ENCODE peak calls at places on chromosomes 5 and 9, in four cellular contexts. One of them, this sample, is unnamed. For H3K36me3, the result is how much of the 10 kb centered on the place peaks cover.

GRCh38 chr5:11563822-11564221 is 340.4 kb downstream of the CTNND2 start:
- DNase-seq in trophoblast cell: no peak
- DNase-seq in body of pancreas: no peak
- DNase-seq in heart right ventricle: no peak
- DNase-seq in this sample: no peak

GRCh38 chr5:157575096-157575872 is at the start of gene ADAM19:
- DNase-seq in heart right ventricle: peak
- DNase-seq in body of pancreas: peak
- DNase-seq in trophoblast cell: peak
- DNase-seq in this sample: peak

GRCh38 chr5:55231476-55232193 is 1.8 kb downstream of the CCNO start:
- DNase-seq in trophoblast cell: no peak
- DNase-seq in heart right ventricle: no peak
- DNase-seq in body of pancreas: peak
- DNase-seq in this sample: peak

GRCh38 chr9:13721481-13722235 is 442.2 kb upstream of the MPDZ start:
- DNase-seq in trophoblast cell: no peak
- DNase-seq in body of pancreas: no peak
- DNase-seq in heart right ventricle: no peak
- DNase-seq in this sample: no peak

GRCh38 chr5:56233230-56233629 is at the start of gene ANKRD55:
- DNase-seq in heart right ventricle: no peak
- DNase-seq in body of pancreas: no peak
- DNase-seq in trophoblast cell: no peak
- DNase-seq in this sample: no peak

GRCh38 chr5:8981496-8981895 is 564.4 kb downstream of the SEMA5A start:
- DNase-seq in body of pancreas: no peak
- DNase-seq in heart right ventricle: no peak
- DNase-seq in trophoblast cell: no peak
- DNase-seq in this sample: no peak

GRCh38 chr5:102583663-102584062 is 84.9 kb upstream of the SLCO6A1 start:
- DNase-seq in heart right ventricle: no peak
- DNase-seq in body of pancreas: no peak
- DNase-seq in trophoblast cell: no peak
- DNase-seq in this sample: no peak

GRCh38 chr9:105191508-105192118 is 52.8 kb upstream of the SLC44A1 start:
- DNase-seq in body of pancreas: no peak
- DNase-seq in trophoblast cell: no peak
- DNase-seq in heart right ventricle: no peak
- DNase-seq in this sample: no peak

GRCh38 chr9:31996331-31996730 is 388.1 kb upstream of the ACO1 start:
- DNase-seq in trophoblast cell: no peak
- DNase-seq in body of pancreas: no peak
- DNase-seq in heart right ventricle: no peak
- DNase-seq in this sample: no peak

GRCh38 chr9:136921718-136922117 is 22.8 kb downstream of the FBXW5 start:
- DNase-seq in trophoblast cell: no peak
- DNase-seq in body of pancreas: no peak
- DNase-seq in heart right ventricle: peak
- DNase-seq in this sample: no peak

GRCh38 chr5:128775537-128775936 is 189.8 kb upstream of the SLC27A6 start:
- DNase-seq in body of pancreas: no peak
- DNase-seq in trophoblast cell: no peak
- DNase-seq in heart right ventricle: no peak
- DNase-seq in this sample: no peak

GRCh38 chr5:133818031-133818431 is 150.4 kb downstream of the C5orf15 start:
- DNase-seq in body of pancreas: peak
- DNase-seq in trophoblast cell: no peak
- DNase-seq in heart right ventricle: peak
- DNase-seq in this sample: peak

GRCh38 chr5:55062039-55062779 is 38.2 kb downstream of the GZMK start:
- DNase-seq in trophoblast cell: no peak
- DNase-seq in heart right ventricle: no peak
- DNase-seq in body of pancreas: no peak
- DNase-seq in this sample: no peak

GRCh38 chr9:6096821-6097220 is 81.4 kb upstream of the RANBP6 start:
- DNase-seq in trophoblast cell: no peak
- DNase-seq in body of pancreas: no peak
- DNase-seq in heart right ventricle: no peak
- DNase-seq in this sample: no peak

GRCh38 chr5:11903121-11903613 is 1.1 kb downstream of the CTNND2 start:
- DNase-seq in body of pancreas: peak
- DNase-seq in trophoblast cell: no peak
- DNase-seq in heart right ventricle: no peak
- DNase-seq in this sample: no peak

GRCh38 chr9:6049798-6050197 is 34.4 kb upstream of the RANBP6 start:
- DNase-seq in trophoblast cell: peak
- DNase-seq in body of pancreas: peak
- DNase-seq in heart right ventricle: no peak
- DNase-seq in this sample: no peak

GRCh38 chr9:8486095-8486494 is 686.5 kb upstream of the DMAC1 start:
- DNase-seq in trophoblast cell: peak
- DNase-seq in body of pancreas: peak
- DNase-seq in heart right ventricle: no peak
- DNase-seq in this sample: no peak

GRCh38 chr5:161546463-161547301 is at the start of gene GABRB2:
- DNase-seq in trophoblast cell: no peak
- DNase-seq in body of pancreas: peak
- DNase-seq in heart right ventricle: peak
- DNase-seq in this sample: peak

GRCh38 chr5:173789031-173789920 is 98.9 kb upstream of the CPEB4 start:
- DNase-seq in body of pancreas: peak
- DNase-seq in heart right ventricle: no peak
- DNase-seq in trophoblast cell: no peak
- DNase-seq in this sample: no peak

GRCh38 chr5:34486808-34487201 is 169.3 kb upstream of the RAI14 start:
- DNase-seq in trophoblast cell: no peak
- DNase-seq in body of pancreas: no peak
- DNase-seq in heart right ventricle: no peak
- DNase-seq in this sample: no peak

GRCh38 chr5:43041131-43041668 is 1.1 kb upstream of the ANXA2R start:
- DNase-seq in heart right ventricle: no peak
- DNase-seq in trophoblast cell: no peak
- DNase-seq in body of pancreas: no peak
- DNase-seq in this sample: peak

GRCh38 chr5:136013559-136013958 is 15.2 kb upstream of the TGFBI start:
- DNase-seq in heart right ventricle: no peak
- DNase-seq in body of pancreas: no peak
- DNase-seq in trophoblast cell: no peak
- DNase-seq in this sample: no peak
- H3K27ac ChIP-seq in heart right ventricle: no peak
- H3K27ac ChIP-seq in body of pancreas: no peak
- H3K27ac ChIP-seq in trophoblast cell: peak
- H3K27ac ChIP-seq in this sample: no peak

GRCh38 chr5:95938766-95939165 is 22.9 kb downstream of the ELL2 start:
- DNase-seq in body of pancreas: no peak
- DNase-seq in heart right ventricle: no peak
- DNase-seq in trophoblast cell: peak
- DNase-seq in this sample: no peak

GRCh38 chr5:95939465-95939864 is 22.2 kb downstream of the ELL2 start:
- DNase-seq in trophoblast cell: no peak
- DNase-seq in heart right ventricle: no peak
- DNase-seq in body of pancreas: no peak
- DNase-seq in this sample: no peak

GRCh38 chr5:95938355-95938754 is 23.3 kb downstream of the ELL2 start:
- DNase-seq in trophoblast cell: no peak
- DNase-seq in body of pancreas: no peak
- DNase-seq in heart right ventricle: no peak
- DNase-seq in this sample: no peak

GRCh38 chr5:95936812-95937397 is 24.7 kb downstream of the ELL2 start:
- DNase-seq in trophoblast cell: no peak
- DNase-seq in heart right ventricle: no peak
- DNase-seq in body of pancreas: no peak
- DNase-seq in this sample: no peak

GRCh38 chr5:95937607-95938152 is 24.0 kb downstream of the ELL2 start:
- DNase-seq in heart right ventricle: no peak
- DNase-seq in trophoblast cell: no peak
- DNase-seq in body of pancreas: no peak
- DNase-seq in this sample: no peak
- H3K36me3 ChIP-seq in heart right ventricle: under half
- H3K36me3 ChIP-seq in trophoblast cell: under half
- H3K36me3 ChIP-seq in body of pancreas: under half
- H3K36me3 ChIP-seq in this sample: under half

GRCh38 chr5:61051267-61051666 is 106.3 kb downstream of the NDUFAF2 start:
- DNase-seq in heart right ventricle: no peak
- DNase-seq in body of pancreas: no peak
- DNase-seq in trophoblast cell: no peak
- DNase-seq in this sample: no peak
- H3K27ac ChIP-seq in heart right ventricle: no peak
- H3K27ac ChIP-seq in body of pancreas: no peak
- H3K27ac ChIP-seq in trophoblast cell: no peak
- H3K27ac ChIP-seq in this sample: no peak

GRCh38 chr5:635321-636055 is 23.3 kb downstream of the CEP72 start:
- DNase-seq in body of pancreas: no peak
- DNase-seq in trophoblast cell: peak
- DNase-seq in heart right ventricle: no peak
- DNase-seq in this sample: peak

GRCh38 chr5:634191-634590 is 22.1 kb downstream of the CEP72 start:
- DNase-seq in trophoblast cell: no peak
- DNase-seq in heart right ventricle: no peak
- DNase-seq in body of pancreas: no peak
- DNase-seq in this sample: peak

GRCh38 chr5:637581-638450 is 25.7 kb downstream of the CEP72 start:
- DNase-seq in trophoblast cell: no peak
- DNase-seq in heart right ventricle: no peak
- DNase-seq in body of pancreas: no peak
- DNase-seq in this sample: peak

GRCh38 chr5:636951-637350 is 24.8 kb downstream of the CEP72 start:
- DNase-seq in heart right ventricle: no peak
- DNase-seq in trophoblast cell: no peak
- DNase-seq in body of pancreas: no peak
- DNase-seq in this sample: no peak

DNA sequence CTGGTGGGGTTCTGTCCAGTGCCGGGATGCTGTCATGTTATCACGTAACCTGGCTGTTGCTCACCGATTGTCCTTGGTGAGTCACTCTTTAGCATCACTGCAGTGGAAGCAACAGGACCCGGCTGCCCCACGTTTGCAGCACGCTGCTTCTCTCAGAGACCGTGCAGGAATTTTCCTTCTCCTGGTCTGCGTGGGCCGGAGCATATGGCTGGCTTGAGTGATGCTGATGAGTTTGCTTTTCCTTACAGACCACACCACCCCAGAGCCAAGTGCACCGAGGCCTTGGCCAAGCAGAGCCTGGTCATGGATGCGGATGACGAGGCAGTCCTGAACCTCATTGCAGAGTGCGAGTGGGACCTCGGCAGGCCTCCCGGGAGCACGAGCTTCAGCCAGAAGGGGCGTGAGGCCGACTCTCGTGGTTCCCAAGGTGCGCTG is 21.4 kb downstream of the CEP72 start:
- DNase-seq in heart right ventricle: no peak
- DNase-seq in trophoblast cell: no peak
- DNase-seq in body of pancreas: no peak
- DNase-seq in this sample: peak
- H3K36me3 ChIP-seq in heart right ventricle: under half
- H3K36me3 ChIP-seq in trophoblast cell: under half
- H3K36me3 ChIP-seq in body of pancreas: under half
- H3K36me3 ChIP-seq in this sample: under half

DNA sequence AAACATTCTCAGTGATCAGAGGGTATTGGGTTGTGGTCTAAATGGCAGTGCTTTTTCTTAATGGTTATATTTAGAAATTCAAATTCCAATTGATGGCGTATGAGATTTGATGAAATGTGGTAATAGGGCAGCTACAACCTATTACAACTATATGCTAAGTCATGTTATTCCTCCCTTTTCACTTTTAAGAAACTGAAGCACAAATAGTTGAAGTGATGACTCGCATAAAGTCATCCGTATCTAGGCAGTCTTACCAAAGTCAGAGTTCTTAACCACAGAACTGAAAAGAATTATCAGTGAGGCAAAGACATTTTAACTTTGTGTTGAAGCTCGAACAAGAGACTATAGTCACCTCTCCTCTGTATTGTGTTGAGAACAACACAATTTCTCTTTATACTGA is 28.2 kb downstream of the C9orf152 start:
- DNase-seq in trophoblast cell: no peak
- DNase-seq in heart right ventricle: no peak
- DNase-seq in body of pancreas: no peak
- DNase-seq in this sample: no peak
- H3K27ac ChIP-seq in trophoblast cell: no peak
- H3K27ac ChIP-seq in heart right ventricle: no peak
- H3K27ac ChIP-seq in body of pancreas: no peak
- H3K27ac ChIP-seq in this sample: no peak

GRCh38 chr5:41841325-41841724 is 28.9 kb downstream of the OXCT1 start:
- DNase-seq in trophoblast cell: no peak
- DNase-seq in body of pancreas: no peak
- DNase-seq in heart right ventricle: no peak
- DNase-seq in this sample: no peak
- H3K36me3 ChIP-seq in trophoblast cell: under half
- H3K36me3 ChIP-seq in body of pancreas: under half
- H3K36me3 ChIP-seq in heart right ventricle: under half
- H3K36me3 ChIP-seq in this sample: under half

DNA sequence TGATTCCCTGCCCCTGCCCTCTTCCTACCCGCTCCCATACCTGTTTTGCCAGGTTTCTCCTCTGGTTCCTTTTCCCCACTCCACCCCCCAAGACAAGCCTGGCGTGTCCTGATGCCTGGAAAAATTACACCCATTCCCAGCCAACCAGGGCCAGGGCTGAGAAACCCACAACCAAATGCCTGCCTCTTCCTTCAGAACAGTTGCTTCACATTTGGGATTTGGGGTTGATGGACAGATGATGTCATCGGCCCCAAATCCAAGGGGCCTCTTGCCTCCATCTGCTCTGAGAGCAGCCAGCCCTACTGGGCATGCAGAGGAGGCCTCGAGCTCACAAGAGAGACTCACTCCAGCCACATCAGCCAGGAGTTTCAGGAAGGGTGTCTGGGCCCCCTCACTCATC is 8.8 kb upstream of the NEK6 start:
- DNase-seq in body of pancreas: no peak
- DNase-seq in heart right ventricle: no peak
- DNase-seq in trophoblast cell: no peak
- DNase-seq in this sample: peak
- H3K27ac ChIP-seq in body of pancreas: no peak
- H3K27ac ChIP-seq in heart right ventricle: no peak
- H3K27ac ChIP-seq in trophoblast cell: no peak
- H3K27ac ChIP-seq in this sample: no peak

GRCh38 chr9:92618633-92619225 is 51.2 kb downstream of the IPPK start:
- DNase-seq in body of pancreas: peak
- DNase-seq in trophoblast cell: no peak
- DNase-seq in heart right ventricle: no peak
- DNase-seq in this sample: no peak
- H3K36me3 ChIP-seq in body of pancreas: under half
- H3K36me3 ChIP-seq in trophoblast cell: half or more
- H3K36me3 ChIP-seq in heart right ventricle: half or more
- H3K36me3 ChIP-seq in this sample: under half